ENCODE peak calls at places on chromosomes 1 and 21, in five cellular contexts. S is ascending aorta; L is CD4-positive, alpha-beta T cell; A is coronary artery; H is mammary epithelial cell. E is an unnamed sample.

GRCh38 chr1:95286479-95286878 is 52.5 kb downstream of the RWDD3 start:
- DNase-seq in H (no peak), A (no peak), L (no peak), S (no peak), E (no peak)

GRCh38 chr21:28737671-28738279 is 254.9 kb downstream of the LTN1 start:
- DNase-seq in L (no peak), A (no peak), S (no peak), H (peak; percentile 30), E (peak; percentile 20)

GRCh38 chr21:26169611-26170470 is 729 bp downstream of the APP start:
- DNase-seq in L (peak; percentile 54), S (peak; percentile 76), H (peak; percentile 61), A (peak; percentile 82), E (peak; percentile 80)

GRCh38 chr1:195637474-195637873 is 970.8 kb downstream of the KCNT2 start:
- DNase-seq in H (no peak), S (no peak), A (no peak), L (no peak), E (peak; percentile 12)

GRCh38 chr1:57857809-57858208 is 433.9 kb upstream of the DAB1 start:
- DNase-seq in L (no peak), H (peak; percentile 75), A (no peak), S (no peak), E (peak; percentile 51)

GRCh38 chr21:35921471-35921870 is 138.9 kb downstream of the SETD4 start:
- DNase-seq in H (no peak), L (no peak), A (no peak), S (no peak), E (no peak)

GRCh38 chr1:176735201-176735600 is 272.2 kb downstream of the PAPPA2 start:
- DNase-seq in A (no peak), L (no peak), S (no peak), H (no peak), E (no peak)

GRCh38 chr1:61654067-61654466 is 70.9 kb downstream of the TM2D1 start:
- DNase-seq in L (no peak), S (no peak), A (no peak), H (no peak), E (no peak)

GRCh38 chr1:89166705-89167104 is 9.1 kb downstream of the GBP7 start:
- DNase-seq in L (no peak), S (no peak), A (no peak), H (no peak), E (peak; percentile 4)

GRCh38 chr1:212485895-212486590 is 53.3 kb downstream of the NENF start:
- DNase-seq in L (no peak), S (peak; percentile 92), A (no peak), H (peak; percentile 99), E (peak; percentile 96)

GRCh38 chr1:150555198-150555970 is 6.2 kb downstream of the ADAMTSL4 start:
- DNase-seq in H (no peak), S (no peak), L (no peak), A (peak; percentile 70), E (peak; percentile 0)

GRCh38 chr1:226980565-226981385 is 40.7 kb downstream of the COQ8A start:
- DNase-seq in A (peak; percentile 68), L (no peak), S (no peak), H (no peak), E (no peak)

GRCh38 chr1:207084701-207085180 is 3.9 kb upstream of the C4BPB start:
- DNase-seq in L (peak; percentile 42), A (no peak), H (peak; percentile 59), S (no peak), E (peak; percentile 63)

GRCh38 chr1:184930232-184930631 is 44.1 kb downstream of the NIBAN1 start:
- DNase-seq in S (no peak), L (no peak), A (no peak), H (no peak), E (no peak)

GRCh38 chr1:184931566-184931965 is 42.7 kb downstream of the NIBAN1 start:
- DNase-seq in H (no peak), S (no peak), A (no peak), L (no peak), E (no peak)

GRCh38 chr1:184928394-184928793 is 45.9 kb downstream of the NIBAN1 start:
- DNase-seq in A (no peak), H (no peak), S (no peak), L (no peak), E (no peak)

GRCh38 chr1:184930645-184931044 is 43.7 kb downstream of the NIBAN1 start:
- DNase-seq in A (no peak), L (no peak), S (no peak), H (no peak), E (no peak)

GRCh38 chr1:184929711-184930202 is 44.6 kb downstream of the NIBAN1 start:
- DNase-seq in H (no peak), L (no peak), A (no peak), S (no peak), E (no peak)
- H3K27ac ChIP-seq in H (no peak overlapping the region), L (no peak overlapping the region), A (no peak overlapping the region), S (no peak overlapping the region), E (no peak overlapping the region)

GRCh38 chr1:232925421-232926202 is 24.8 kb upstream of the NTPCR start:
- DNase-seq in S (no peak), A (no peak), L (no peak), H (no peak), E (peak; percentile 60)

GRCh38 chr1:232921416-232921815 is 29.0 kb upstream of the NTPCR start:
- DNase-seq in H (no peak), L (no peak), S (no peak), A (no peak), E (peak; percentile 39)

GRCh38 chr1:232923739-232924386 is 26.5 kb upstream of the NTPCR start:
- DNase-seq in L (peak; percentile 35), A (no peak), S (no peak), H (peak; percentile 45), E (peak; percentile 83)

GRCh38 chr1:232917053-232917452 is 33.4 kb upstream of the NTPCR start:
- DNase-seq in H (no peak), S (no peak), A (no peak), L (no peak), E (no peak)

DNA sequence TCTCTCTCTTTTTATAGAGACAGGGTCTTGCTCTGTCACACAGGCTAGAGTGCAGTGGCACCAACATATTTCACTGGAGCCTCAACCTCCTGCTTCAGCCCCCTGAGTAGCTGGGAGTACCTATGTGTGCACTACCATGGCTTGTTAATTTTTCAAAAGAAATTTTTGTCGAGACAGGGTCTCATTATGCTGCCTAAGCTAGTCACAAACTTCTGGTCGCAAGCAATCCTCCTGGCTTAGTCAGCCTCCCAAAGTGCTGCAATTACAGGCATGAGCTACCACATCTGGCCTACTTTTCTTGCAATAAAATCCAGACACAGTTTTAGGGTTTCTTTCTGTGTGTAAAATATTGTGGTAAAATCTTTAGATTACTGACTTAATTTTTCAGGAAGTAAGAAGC is 27.9 kb upstream of the NTPCR start:
- DNase-seq in H (no peak), S (no peak), L (no peak), A (no peak), E (peak; percentile 85)
- H3K27ac ChIP-seq in H (no peak overlapping the region), S (no peak overlapping the region), L (no peak overlapping the region), A (no peak overlapping the region), E (peak overlapping the region; percentile 62)

GRCh38 chr1:27513958-27514357 is 24.0 kb upstream of the WASF2 start:
- DNase-seq in A (no peak), H (no peak), L (no peak), S (no peak), E (no peak)
- H3K27ac ChIP-seq in A (no peak overlapping the region), H (no peak overlapping the region), L (no peak overlapping the region), S (peak overlapping the region; percentile 37), E (no peak overlapping the region)

DNA sequence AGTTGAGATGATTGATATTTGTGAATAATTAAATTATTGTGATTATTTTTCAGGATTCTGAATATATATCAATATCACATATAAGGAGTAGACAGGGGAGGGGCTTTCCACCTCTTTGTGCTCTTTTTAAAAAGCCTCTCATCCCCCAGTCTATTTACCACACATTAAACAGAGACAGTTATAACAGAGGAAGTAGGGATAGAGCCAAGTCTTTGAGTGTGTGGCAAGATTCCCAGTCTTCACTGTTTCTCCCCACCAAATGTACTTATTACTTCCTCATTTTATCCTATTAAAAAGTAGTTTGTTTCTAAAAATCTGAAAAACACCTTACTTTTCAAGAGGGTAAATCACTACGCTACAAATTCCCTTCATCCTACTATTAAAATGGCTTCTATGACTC is 46.7 kb downstream of the EPS15 start:
- DNase-seq in H (no peak), A (no peak), S (no peak), L (no peak), E (no peak)
- H3K27ac ChIP-seq in H (no peak overlapping the region), A (no peak overlapping the region), S (peak overlapping the region; percentile 51), L (no peak overlapping the region), E (no peak overlapping the region)

E was measured in GM23248.